ENCODE peak calls at places on chromosomes 3 and 15, in five cellular contexts. U is hypothalamus; Y is activated naive CD4-positive, alpha-beta T cell treated with Interleukin-2 at 50 U/mL for 16 hours; E is A549; K is H54. G is an unnamed sample.
A peak's percentile ranks its signal among the peaks of the same experiment; 100 is the strongest.

GRCh38 chr15:33534642-33535041 is 223.9 kb downstream of the RYR3 start:
- DNase-seq in U (no peak), Y (no peak), E (no peak), K (no peak), G (no peak)

GRCh38 chr3:45029661-45030060 is 3.6 kb downstream of the CLEC3B start:
- DNase-seq in U (no peak), Y (no peak), E (no peak), K (no peak), G (no peak)

GRCh38 chr15:29569533-29570092 is 252.7 kb downstream of the TJP1 start:
- DNase-seq in U (no peak), Y (no peak), E (no peak), K (no peak), G (no peak)

GRCh38 chr3:150277444-150277843 is 130.7 kb upstream of the TSC22D2 start:
- DNase-seq in U (no peak), Y (no peak), E (no peak), K (no peak), G (no peak)

GRCh38 chr3:28068342-28068741 is 173.1 kb upstream of the CMC1 start:
- DNase-seq in U (no peak), Y (no peak), E (no peak), K (no peak), G (no peak)

GRCh38 chr15:70504305-70504951 is 258.9 kb downstream of the UACA start:
- DNase-seq in U (no peak), Y (no peak), E (peak; percentile 73), K (no peak), G (peak; percentile 73)

GRCh38 chr15:88864861-88865497 is 30.4 kb downstream of the HAPLN3 start:
- DNase-seq in U (no peak), Y (no peak), E (no peak), K (no peak), G (no peak)

GRCh38 chr15:91866971-91867372 is 13.5 kb downstream of the SLCO3A1 start:
- DNase-seq in U (peak; percentile 53), Y (no peak), E (no peak), K (no peak), G (no peak)

GRCh38 chr15:85361306-85361705 is 19.1 kb upstream of the AKAP13 start:
- DNase-seq in U (no peak), Y (no peak), E (no peak), K (no peak), G (peak; percentile 74)

GRCh38 chr15:82129769-82130168 is 84.0 kb upstream of the MEX3B start:
- DNase-seq in U (no peak), Y (no peak), E (peak; percentile 43), K (peak; percentile 31), G (no peak)

GRCh38 chr3:126423191-126424038 is 28.7 kb downstream of the CFAP100 start:
- DNase-seq in U (no peak), Y (no peak), E (no peak), K (no peak), G (no peak)

GRCh38 chr3:190701096-190701532 is 161.4 kb downstream of the GMNC start:
- DNase-seq in U (no peak), Y (no peak), E (peak; percentile 79), K (no peak), G (no peak)

GRCh38 chr3:191499307-191500125 is 38.6 kb downstream of the PYDC2 start:
- DNase-seq in U (peak; percentile 33), Y (no peak), E (no peak), K (peak; percentile 63), G (no peak)

GRCh38 chr15:57375827-57376694 is at the start of gene CGNL1:
- DNase-seq in U (peak; percentile 40), Y (no peak), E (no peak), K (peak; percentile 33), G (peak; percentile 48)

GRCh38 chr3:69855436-69856162 is 116.3 kb downstream of the MITF start:
- DNase-seq in U (no peak), Y (no peak), E (peak; percentile 53), K (no peak), G (no peak)

GRCh38 chr3:197736010-197736490 is 654 bp downstream of the RUBCN start:
- DNase-seq in U (no peak), Y (peak; percentile 64), E (no peak), K (peak; percentile 46), G (peak; percentile 68)

GRCh38 chr3:151439652-151440125 is 21.2 kb downstream of the IGSF10 start:
- DNase-seq in U (no peak), Y (no peak), E (peak; percentile 76), K (peak; percentile 26), G (peak; percentile 46)

GRCh38 chr3:156617781-156618180 is 56.6 kb upstream of the TIPARP start:
- DNase-seq in U (no peak), Y (no peak), E (no peak), K (no peak), G (no peak)

GRCh38 chr15:55434989-55435825 is 26.9 kb downstream of the PIERCE2 start:
- DNase-seq in U (no peak), Y (no peak), E (peak; percentile 71), K (peak; percentile 6), G (peak; percentile 64)

GRCh38 chr15:64754663-64755426 is 20.5 kb downstream of the RBPMS2 start:
- DNase-seq in U (no peak), Y (no peak), E (no peak), K (no peak), G (peak; percentile 74)

GRCh38 chr3:11447584-11448200 is 175.5 kb downstream of the ATG7 start:
- DNase-seq in U (no peak), Y (no peak), E (no peak), K (no peak), G (no peak)